ENCODE peak calls at places on chromosomes 16 and 17, in five cellular contexts. Q is body of pancreas, H is Panc1, W is OCI-LY7, A is IMR-90. K is an unnamed sample.
A peak's percentile ranks its signal among the peaks of the same experiment; 100 is the strongest.

GRCh38 chr17:50013079-50013478 is 18.1 kb upstream of the DLX3 start:
- DNase-seq in Q (no peak), H (no peak), W (no peak), A (no peak), K (no peak)

GRCh38 chr17:31525801-31526549 is 134.5 kb downstream of the RAB11FIP4 start:
- DNase-seq in Q (no peak), H (no peak), W (peak; percentile 65), A (no peak), K (peak; percentile 47)

GRCh38 chr17:77247609-77248008 is 106.8 kb downstream of the SEC14L1 start:
- DNase-seq in Q (no peak), H (no peak), W (no peak), A (no peak), K (no peak)

GRCh38 chr17:2190014-2190413 is 113.6 kb downstream of the SMG6 start:
- DNase-seq in Q (no peak), H (no peak), W (no peak), A (no peak), K (no peak)

GRCh38 chr16:66127459-66128362 is 238.8 kb upstream of the CDH5 start:
- DNase-seq in Q (peak; percentile 33), H (no peak), W (no peak), A (no peak), K (no peak)

GRCh38 chr17:16948587-16949376 is 23.1 kb downstream of the TNFRSF13B start:
- DNase-seq in Q (no peak), H (no peak), W (no peak), A (no peak), K (no peak)

GRCh38 chr16:20937736-20938135 is 37.2 kb downstream of the LYRM1 start:
- DNase-seq in Q (no peak), H (no peak), W (no peak), A (no peak), K (no peak)

GRCh38 chr17:80789356-80789902 is 202.2 kb upstream of the CHMP6 start:
- DNase-seq in Q (no peak), H (no peak), W (peak; percentile 71), A (peak; percentile 97), K (no peak)

GRCh38 chr17:16593356-16594102 is 24.5 kb upstream of the ZNF287 start:
- DNase-seq in Q (no peak), H (no peak), W (no peak), A (peak; percentile 22), K (no peak)

GRCh38 chr16:70696952-70697600 is 11.2 kb upstream of the MTSS2 start:
- DNase-seq in Q (no peak), H (no peak), W (no peak), A (no peak), K (no peak)

GRCh38 chr16:2985893-2986355 is 5.7 kb upstream of the PKMYT1 start:
- DNase-seq in Q (peak; percentile 91), H (no peak), W (no peak), A (no peak), K (no peak)

GRCh38 chr17:64378890-64379354 is 11.7 kb downstream of the PECAM1 start:
- DNase-seq in Q (no peak), H (no peak), W (no peak), A (no peak), K (no peak)

GRCh38 chr17:28951991-28952975 is 965 bp upstream of the PHF12 start:
- DNase-seq in Q (peak; percentile 98), H (peak; percentile 98), W (peak; percentile 99), A (peak; percentile 99), K (peak; percentile 97)

GRCh38 chr17:79392598-79392997 is 218.3 kb downstream of the RBFOX3 start:
- DNase-seq in Q (no peak), H (no peak), W (no peak), A (no peak), K (no peak)
- TF ChIP-seq CTCF in Q (no peak), H (no peak), W (no peak), A (no peak), K (no peak)

DNA sequence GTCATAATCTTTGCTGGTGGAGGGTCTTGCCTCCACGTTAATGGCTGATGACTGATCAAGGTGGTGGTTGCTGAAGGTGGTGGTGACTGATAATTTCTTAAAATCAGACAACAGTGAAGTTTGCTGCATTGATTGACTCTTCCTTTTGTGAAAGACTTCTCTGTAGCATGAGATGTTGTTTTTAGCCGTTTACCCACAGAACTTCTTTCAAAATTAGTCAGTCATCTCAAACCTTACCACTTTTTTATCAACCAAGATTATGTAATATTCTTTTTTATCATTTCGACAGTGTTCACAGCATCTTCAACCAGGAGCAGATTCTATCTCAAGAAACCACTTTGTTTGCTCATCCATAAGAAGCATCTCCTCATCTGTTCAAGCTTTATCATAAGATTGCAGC is 5.9 kb downstream of the UQCRC2 start:
- DNase-seq in Q (no peak), H (no peak), W (no peak), A (no peak), K (no peak)
- H3K36me3 ChIP-seq in Q (peaks cover 48% of the 10 kb centered on the region), H (peaks cover 45% of the 10 kb centered on the region), W (peaks cover 88% of the 10 kb centered on the region), A (peaks cover 38% of the 10 kb centered on the region), K (peaks cover 78% of the 10 kb centered on the region)

GRCh38 chr16:88753600-88753999 is 31.4 kb downstream of the PIEZO1 start:
- DNase-seq in Q (no peak), H (no peak), W (no peak), A (no peak), K (no peak)

GRCh38 chr16:88753191-88753590 is 31.8 kb downstream of the PIEZO1 start:
- DNase-seq in Q (no peak), H (no peak), W (no peak), A (no peak), K (no peak)

GRCh38 chr16:88754109-88754911 is 30.7 kb downstream of the PIEZO1 start:
- DNase-seq in Q (no peak), H (no peak), W (no peak), A (no peak), K (no peak)

GRCh38 chr16:88755745-88756443 is 29.1 kb downstream of the PIEZO1 start:
- DNase-seq in Q (no peak), H (no peak), W (no peak), A (no peak), K (no peak)

GRCh38 chr16:88754912-88755744 is 29.9 kb downstream of the PIEZO1 start:
- DNase-seq in Q (no peak), H (no peak), W (peak; percentile 43), A (peak; percentile 63), K (peak; percentile 31)
- TF ChIP-seq CTCF in Q (peak; percentile 15), H (no peak), W (peak; percentile 69), A (peak; percentile 43), K (peak; percentile 36)

DNA sequence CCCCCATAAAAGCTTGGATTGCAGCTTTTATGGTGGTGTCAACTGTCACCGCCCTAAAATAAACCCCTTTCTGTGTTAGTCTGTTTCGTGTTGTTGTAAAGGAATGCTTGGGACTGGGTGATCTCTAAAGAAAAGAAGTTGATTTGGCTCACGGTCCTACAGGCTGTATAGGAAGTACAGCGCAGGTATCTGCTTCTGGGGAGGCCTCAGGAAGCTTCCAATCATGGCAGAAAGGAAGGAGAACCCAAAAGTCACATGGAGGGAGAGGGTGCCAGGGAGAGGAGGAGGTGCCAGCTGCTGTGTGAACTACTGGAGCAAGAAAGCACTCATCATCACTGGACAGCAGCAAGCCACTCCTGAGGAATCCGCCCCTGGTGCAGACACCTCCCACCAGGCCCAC is 5.9 kb upstream of the CACNA1H start:
- DNase-seq in Q (no peak), H (no peak), W (no peak), A (no peak), K (no peak)
- H3K36me3 ChIP-seq in Q (no peaks in the 10 kb centered on the region), H (no peaks in the 10 kb centered on the region), W (no peaks in the 10 kb centered on the region), A (no peaks in the 10 kb centered on the region), K (no peaks in the 10 kb centered on the region)

GRCh38 chr17:8223356-8224063 is 13.1 kb upstream of the AURKB start:
- DNase-seq in Q (peak; percentile 77), H (no peak), W (peak; percentile 74), A (peak; percentile 47), K (peak; percentile 79)
- TF ChIP-seq CTCF in Q (peak; percentile 7), H (no peak), W (peak; percentile 61), A (peak; percentile 34), K (peak; percentile 56)

GRCh38 chr17:73091770-73092517 is 544 bp downstream of the SLC39A11 start:
- DNase-seq in Q (peak; percentile 69), H (no peak), W (peak; percentile 19), A (peak; percentile 36), K (peak; percentile 33)
- H3K36me3 ChIP-seq in Q (peaks cover 3% of the 10 kb centered on the region), H (no peaks in the 10 kb centered on the region), W (peaks cover 9% of the 10 kb centered on the region), A (peaks cover 6% of the 10 kb centered on the region), K (peaks cover 7% of the 10 kb centered on the region)

DNA sequence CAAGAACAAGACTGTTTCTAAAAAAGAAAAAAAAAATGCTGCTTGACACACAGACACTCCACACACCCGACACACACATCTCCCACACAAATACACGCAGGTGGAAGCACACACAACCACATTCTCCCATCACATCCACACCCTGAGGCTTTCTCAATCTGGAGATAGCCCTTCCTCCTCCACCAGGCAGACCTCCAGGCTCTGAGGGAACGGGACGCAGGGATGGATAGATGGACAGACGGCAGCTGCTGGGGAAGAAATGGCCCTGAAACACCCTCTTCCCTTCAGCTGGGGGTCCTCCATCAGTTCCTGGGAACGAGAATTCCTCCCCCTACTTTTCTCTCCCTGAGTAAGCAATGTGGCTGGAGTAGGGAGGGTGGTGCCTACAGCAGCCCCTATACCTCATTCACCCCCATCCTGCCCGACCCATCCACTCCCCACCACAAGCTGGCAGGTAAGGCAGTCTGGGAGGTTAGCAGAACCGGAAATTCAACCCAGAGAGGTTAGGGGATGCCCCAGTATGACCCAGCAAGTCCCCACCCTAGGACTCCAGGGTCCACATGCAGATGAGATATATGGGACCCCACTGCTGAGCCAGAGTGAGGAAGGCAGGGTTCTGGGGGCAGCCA is 4.1 kb upstream of the LITAFD start:
- DNase-seq in Q (no peak), H (no peak), W (no peak), A (no peak), K (no peak)
- TF ChIP-seq CTCF in Q (no peak), H (no peak), W (no peak), A (no peak), K (no peak)

GRCh38 chr17:5800646-5801045 is 216.3 kb upstream of the NLRP1 start:
- DNase-seq in Q (no peak), H (no peak), W (no peak), A (no peak), K (no peak)
- H3K36me3 ChIP-seq in Q (no peaks in the 10 kb centered on the region), H (no peaks in the 10 kb centered on the region), W (no peaks in the 10 kb centered on the region), A (no peaks in the 10 kb centered on the region), K (no peaks in the 10 kb centered on the region)